ENCODE peak calls at places on chromosomes 4 and X, in four cellular contexts. One of them, this sample, is unnamed.

GRCh38 chr4:90415116-90415515 is 287.9 kb downstream of the CCSER1 start:
- DNase-seq in fibroblast of lung: no peak
- DNase-seq in brain microvascular endothelial cell: no peak
- DNase-seq in astrocyte of the cerebellum: no peak
- DNase-seq in this sample: no peak

GRCh38 chrX:134396174-134396573 is 63.8 kb upstream of the HPRT1 start:
- DNase-seq in fibroblast of lung: peak
- DNase-seq in astrocyte of the cerebellum: no peak
- DNase-seq in brain microvascular endothelial cell: no peak
- DNase-seq in this sample: no peak

GRCh38 chrX:72027024-72027913 is 104.4 kb downstream of the RTL5 start:
- DNase-seq in astrocyte of the cerebellum: no peak
- DNase-seq in fibroblast of lung: no peak
- DNase-seq in brain microvascular endothelial cell: no peak
- DNase-seq in this sample: no peak

GRCh38 chr4:26242451-26242850 is 78.4 kb upstream of the RBPJ start:
- DNase-seq in brain microvascular endothelial cell: no peak
- DNase-seq in astrocyte of the cerebellum: no peak
- DNase-seq in fibroblast of lung: no peak
- DNase-seq in this sample: no peak

GRCh38 chr4:103892616-103893015 is 172.8 kb upstream of the TACR3 start:
- DNase-seq in fibroblast of lung: no peak
- DNase-seq in brain microvascular endothelial cell: no peak
- DNase-seq in astrocyte of the cerebellum: no peak
- DNase-seq in this sample: no peak

GRCh38 chr4:54226399-54227260 is 2.5 kb upstream of the PDGFRA start:
- DNase-seq in brain microvascular endothelial cell: peak
- DNase-seq in astrocyte of the cerebellum: no peak
- DNase-seq in fibroblast of lung: peak
- DNase-seq in this sample: peak

GRCh38 chrX:132022115-132022862 is 813 bp upstream of the STK26 start:
- DNase-seq in astrocyte of the cerebellum: no peak
- DNase-seq in brain microvascular endothelial cell: no peak
- DNase-seq in fibroblast of lung: peak
- DNase-seq in this sample: no peak

GRCh38 chr4:6019316-6020263 is 1.4 kb upstream of the C4orf50 start:
- DNase-seq in astrocyte of the cerebellum: peak
- DNase-seq in fibroblast of lung: peak
- DNase-seq in brain microvascular endothelial cell: peak
- DNase-seq in this sample: no peak

GRCh38 chr4:159428975-159429692 is 326.3 kb downstream of the RAPGEF2 start:
- DNase-seq in brain microvascular endothelial cell: no peak
- DNase-seq in fibroblast of lung: no peak
- DNase-seq in astrocyte of the cerebellum: no peak
- DNase-seq in this sample: no peak

GRCh38 chr4:112514449-112515277 is 1.3 kb downstream of the NEUROG2 start:
- DNase-seq in fibroblast of lung: no peak
- DNase-seq in brain microvascular endothelial cell: no peak
- DNase-seq in astrocyte of the cerebellum: no peak
- DNase-seq in this sample: no peak
- TF ChIP-seq CTCF in fibroblast of lung: no peak
- TF ChIP-seq CTCF in brain microvascular endothelial cell: no peak
- TF ChIP-seq CTCF in astrocyte of the cerebellum: no peak
- TF ChIP-seq CTCF in this sample: no peak

GRCh38 chr4:47002593-47002992 is 9.2 kb upstream of the GABRA4 start:
- DNase-seq in brain microvascular endothelial cell: peak
- DNase-seq in fibroblast of lung: peak
- DNase-seq in astrocyte of the cerebellum: peak
- DNase-seq in this sample: no peak
- TF ChIP-seq CTCF in brain microvascular endothelial cell: peak
- TF ChIP-seq CTCF in fibroblast of lung: peak
- TF ChIP-seq CTCF in astrocyte of the cerebellum: peak
- TF ChIP-seq CTCF in this sample: no peak

GRCh38 chrX:119948381-119948780 is 4.8 kb upstream of the NKAP start:
- DNase-seq in brain microvascular endothelial cell: no peak
- DNase-seq in astrocyte of the cerebellum: no peak
- DNase-seq in fibroblast of lung: no peak
- DNase-seq in this sample: no peak
- TF ChIP-seq CTCF in brain microvascular endothelial cell: no peak
- TF ChIP-seq CTCF in astrocyte of the cerebellum: no peak
- TF ChIP-seq CTCF in fibroblast of lung: no peak
- TF ChIP-seq CTCF in this sample: no peak

DNA sequence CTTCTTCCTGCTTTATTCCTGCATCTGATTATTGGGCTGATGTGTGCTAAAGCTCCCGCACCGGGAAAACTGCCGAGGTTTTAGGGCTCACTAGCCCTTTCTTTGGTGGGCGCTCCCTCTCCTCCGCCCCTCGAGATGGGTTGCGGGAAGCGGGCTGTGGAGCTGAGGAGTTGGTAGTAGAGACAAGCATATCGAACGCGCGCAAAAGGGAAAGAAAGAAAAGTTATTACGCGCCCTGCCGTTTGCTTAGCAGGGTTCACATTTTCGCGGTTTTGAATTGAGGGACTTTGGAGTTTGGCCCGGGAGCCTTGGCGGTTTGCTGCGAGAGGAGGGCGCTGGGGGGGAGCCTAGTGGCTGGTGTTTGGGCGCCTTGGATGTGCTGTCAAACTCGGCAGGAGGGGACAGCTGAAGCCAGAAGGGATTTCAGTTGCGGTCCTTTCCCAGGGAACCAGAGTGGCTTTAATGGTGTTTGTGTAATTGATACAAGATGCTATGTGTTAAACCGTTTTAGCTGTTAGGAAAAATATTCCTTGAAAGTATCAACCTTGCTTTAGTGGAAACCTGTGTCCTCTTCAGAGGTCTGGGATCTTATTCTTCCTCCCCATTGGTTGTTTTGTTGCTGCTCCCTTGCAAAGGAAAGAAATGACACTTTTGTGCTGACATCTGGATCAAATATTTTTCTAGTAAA is 1.1 kb downstream of the GAB1 start:
- DNase-seq in astrocyte of the cerebellum: peak
- DNase-seq in brain microvascular endothelial cell: peak
- DNase-seq in fibroblast of lung: peak
- DNase-seq in this sample: no peak
- TF ChIP-seq CTCF in astrocyte of the cerebellum: no peak
- TF ChIP-seq CTCF in brain microvascular endothelial cell: no peak
- TF ChIP-seq CTCF in fibroblast of lung: no peak
- TF ChIP-seq CTCF in this sample: peak

This sample was measured in AG09319.